ENCODE peak calls at places on chromosomes 11 and 22, in eight cellular contexts. One of them, this sample, is unnamed.

GRCh38 chr11:2122907-2123627 is 16.1 kb downstream of the IGF2 start:
- DNase-seq in retinal pigment epithelial cell: no peak
- DNase-seq in choroid plexus epithelial cell: no peak
- DNase-seq in tibial artery: no peak
- DNase-seq in OCI-LY7: no peak
- DNase-seq in foreskin fibroblast: no peak
- DNase-seq in body of pancreas: no peak
- DNase-seq in HepG2: peak
- DNase-seq in this sample: no peak

GRCh38 chr11:46387456-46387855 is 4.1 kb downstream of the CHRM4 start:
- DNase-seq in retinal pigment epithelial cell: no peak
- DNase-seq in choroid plexus epithelial cell: no peak
- DNase-seq in tibial artery: no peak
- DNase-seq in OCI-LY7: no peak
- DNase-seq in foreskin fibroblast: no peak
- DNase-seq in body of pancreas: no peak
- DNase-seq in HepG2: no peak
- DNase-seq in this sample: no peak

GRCh38 chr11:16986434-16987204 is 27.6 kb downstream of the PLEKHA7 start:
- DNase-seq in retinal pigment epithelial cell: peak
- DNase-seq in choroid plexus epithelial cell: no peak
- DNase-seq in tibial artery: no peak
- DNase-seq in OCI-LY7: peak
- DNase-seq in foreskin fibroblast: no peak
- DNase-seq in body of pancreas: peak
- DNase-seq in HepG2: no peak
- DNase-seq in this sample: no peak

GRCh38 chr11:67646535-67647336 is 3.8 kb downstream of the ACY3 start:
- DNase-seq in retinal pigment epithelial cell: no peak
- DNase-seq in choroid plexus epithelial cell: no peak
- DNase-seq in tibial artery: no peak
- DNase-seq in OCI-LY7: peak
- DNase-seq in foreskin fibroblast: no peak
- DNase-seq in body of pancreas: peak
- DNase-seq in HepG2: no peak
- DNase-seq in this sample: no peak

GRCh38 chr22:38570841-38571364 is 920 bp upstream of the DMC1 start:
- DNase-seq in retinal pigment epithelial cell: no peak
- DNase-seq in choroid plexus epithelial cell: peak
- DNase-seq in tibial artery: peak
- DNase-seq in OCI-LY7: peak
- DNase-seq in foreskin fibroblast: peak
- DNase-seq in body of pancreas: peak
- DNase-seq in HepG2: no peak
- DNase-seq in this sample: no peak

GRCh38 chr11:32500001-32500400 is 64.7 kb upstream of the WT1 start:
- DNase-seq in retinal pigment epithelial cell: no peak
- DNase-seq in choroid plexus epithelial cell: no peak
- DNase-seq in tibial artery: no peak
- DNase-seq in OCI-LY7: no peak
- DNase-seq in foreskin fibroblast: no peak
- DNase-seq in body of pancreas: peak
- DNase-seq in HepG2: no peak
- DNase-seq in this sample: no peak

GRCh38 chr11:62054484-62055121 is 69.2 kb upstream of the INCENP start:
- DNase-seq in retinal pigment epithelial cell: no peak
- DNase-seq in choroid plexus epithelial cell: peak
- DNase-seq in tibial artery: peak
- DNase-seq in OCI-LY7: peak
- DNase-seq in foreskin fibroblast: peak
- DNase-seq in body of pancreas: peak
- DNase-seq in HepG2: peak
- DNase-seq in this sample: no peak

GRCh38 chr11:45141171-45141570 is 5.3 kb upstream of the PRDM11 start:
- DNase-seq in retinal pigment epithelial cell: no peak
- DNase-seq in choroid plexus epithelial cell: no peak
- DNase-seq in tibial artery: no peak
- DNase-seq in OCI-LY7: no peak
- DNase-seq in foreskin fibroblast: no peak
- DNase-seq in body of pancreas: no peak
- DNase-seq in HepG2: no peak
- DNase-seq in this sample: no peak

GRCh38 chr11:76805206-76805913 is 22.2 kb downstream of the TSKU start:
- DNase-seq in retinal pigment epithelial cell: no peak
- DNase-seq in choroid plexus epithelial cell: peak
- DNase-seq in tibial artery: peak
- DNase-seq in OCI-LY7: no peak
- DNase-seq in foreskin fibroblast: peak
- DNase-seq in body of pancreas: no peak
- DNase-seq in HepG2: no peak
- DNase-seq in this sample: no peak

GRCh38 chr11:31809857-31810778 is 1.0 kb downstream of the PAX6 start:
- DNase-seq in retinal pigment epithelial cell: no peak
- DNase-seq in choroid plexus epithelial cell: peak
- DNase-seq in tibial artery: no peak
- DNase-seq in OCI-LY7: no peak
- DNase-seq in foreskin fibroblast: peak
- DNase-seq in body of pancreas: no peak
- DNase-seq in HepG2: no peak
- DNase-seq in this sample: no peak

GRCh38 chr11:12765428-12765827 is 91.2 kb downstream of the TEAD1 start:
- DNase-seq in retinal pigment epithelial cell: no peak
- DNase-seq in choroid plexus epithelial cell: peak
- DNase-seq in tibial artery: no peak
- DNase-seq in OCI-LY7: peak
- DNase-seq in foreskin fibroblast: peak
- DNase-seq in body of pancreas: peak
- DNase-seq in HepG2: no peak
- DNase-seq in this sample: no peak

GRCh38 chr22:50148991-50149721 is 21.4 kb upstream of the PANX2 start:
- DNase-seq in retinal pigment epithelial cell: no peak
- DNase-seq in choroid plexus epithelial cell: peak
- DNase-seq in tibial artery: no peak
- DNase-seq in OCI-LY7: peak
- DNase-seq in foreskin fibroblast: peak
- DNase-seq in body of pancreas: peak
- DNase-seq in HepG2: peak
- DNase-seq in this sample: peak

GRCh38 chr22:19797631-19798319 is 37.2 kb downstream of the TBX1 start:
- DNase-seq in retinal pigment epithelial cell: no peak
- DNase-seq in choroid plexus epithelial cell: no peak
- DNase-seq in tibial artery: no peak
- DNase-seq in OCI-LY7: no peak
- DNase-seq in foreskin fibroblast: no peak
- DNase-seq in body of pancreas: no peak
- DNase-seq in HepG2: no peak
- DNase-seq in this sample: no peak

GRCh38 chr22:17264321-17265052 is 45.3 kb upstream of the ADA2 start:
- DNase-seq in retinal pigment epithelial cell: no peak
- DNase-seq in choroid plexus epithelial cell: peak
- DNase-seq in tibial artery: no peak
- DNase-seq in OCI-LY7: no peak
- DNase-seq in foreskin fibroblast: peak
- DNase-seq in body of pancreas: no peak
- DNase-seq in HepG2: no peak
- DNase-seq in this sample: no peak

GRCh38 chr11:128367573-128367972 is 219.8 kb downstream of the ETS1 start:
- DNase-seq in retinal pigment epithelial cell: no peak
- DNase-seq in choroid plexus epithelial cell: no peak
- DNase-seq in tibial artery: no peak
- DNase-seq in OCI-LY7: peak
- DNase-seq in foreskin fibroblast: no peak
- DNase-seq in body of pancreas: no peak
- DNase-seq in HepG2: no peak
- DNase-seq in this sample: no peak

GRCh38 chr11:117220999-117221774 is 10.7 kb downstream of the PCSK7 start:
- DNase-seq in retinal pigment epithelial cell: no peak
- DNase-seq in choroid plexus epithelial cell: no peak
- DNase-seq in tibial artery: peak
- DNase-seq in OCI-LY7: no peak
- DNase-seq in foreskin fibroblast: peak
- DNase-seq in body of pancreas: no peak
- DNase-seq in HepG2: no peak
- DNase-seq in this sample: no peak

GRCh38 chr11:18731949-18732821 is 6.2 kb upstream of the IGSF22 start:
- DNase-seq in retinal pigment epithelial cell: no peak
- DNase-seq in choroid plexus epithelial cell: peak
- DNase-seq in tibial artery: peak
- DNase-seq in OCI-LY7: peak
- DNase-seq in foreskin fibroblast: peak
- DNase-seq in body of pancreas: peak
- DNase-seq in HepG2: no peak
- DNase-seq in this sample: no peak

GRCh38 chr11:8558436-8558835 is 35.6 kb downstream of the STK33 start:
- DNase-seq in retinal pigment epithelial cell: no peak
- DNase-seq in choroid plexus epithelial cell: no peak
- DNase-seq in tibial artery: no peak
- DNase-seq in OCI-LY7: no peak
- DNase-seq in foreskin fibroblast: no peak
- DNase-seq in body of pancreas: no peak
- DNase-seq in HepG2: no peak
- DNase-seq in this sample: no peak

GRCh38 chr11:93659216-93659615 is 2.3 kb upstream of the CEP295 start:
- DNase-seq in retinal pigment epithelial cell: no peak
- DNase-seq in choroid plexus epithelial cell: no peak
- DNase-seq in tibial artery: no peak
- DNase-seq in OCI-LY7: no peak
- DNase-seq in foreskin fibroblast: no peak
- DNase-seq in body of pancreas: no peak
- DNase-seq in HepG2: no peak
- DNase-seq in this sample: no peak

GRCh38 chr11:62245271-62245753 is 3.3 kb downstream of the SCGB1D2 start:
- DNase-seq in retinal pigment epithelial cell: no peak
- DNase-seq in choroid plexus epithelial cell: peak
- DNase-seq in tibial artery: no peak
- DNase-seq in OCI-LY7: peak
- DNase-seq in foreskin fibroblast: peak
- DNase-seq in body of pancreas: no peak
- DNase-seq in HepG2: peak
- DNase-seq in this sample: no peak

GRCh38 chr11:65554842-65555395 is 3.2 kb downstream of the LTBP3 start:
- DNase-seq in retinal pigment epithelial cell: no peak
- DNase-seq in choroid plexus epithelial cell: no peak
- DNase-seq in tibial artery: no peak
- DNase-seq in OCI-LY7: no peak
- DNase-seq in foreskin fibroblast: no peak
- DNase-seq in body of pancreas: no peak
- DNase-seq in HepG2: no peak
- DNase-seq in this sample: no peak

DNA sequence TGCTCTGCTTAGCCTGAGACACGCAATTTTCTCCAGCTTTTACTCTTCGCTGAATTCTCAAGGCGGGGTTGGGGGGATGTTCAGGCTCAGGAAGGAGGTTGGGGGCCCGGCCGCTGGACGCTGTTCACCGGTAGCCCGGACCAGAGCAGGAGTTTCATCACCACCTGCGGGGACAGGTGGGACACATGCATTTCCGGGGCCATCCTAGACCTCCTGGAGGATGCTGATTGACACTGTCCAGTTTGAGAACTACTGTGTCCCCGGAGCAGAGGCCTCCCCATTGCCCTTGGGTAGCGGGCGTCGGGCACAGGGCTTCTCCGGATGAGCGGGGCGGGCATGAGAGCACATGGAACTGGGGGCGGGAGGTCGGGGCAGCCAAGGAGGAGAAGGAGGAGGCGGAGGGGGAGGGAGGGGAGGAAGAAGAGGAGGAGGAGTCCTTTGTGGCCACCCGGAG is 144.0 kb upstream of the GRK3 start:
- DNase-seq in retinal pigment epithelial cell: no peak
- DNase-seq in choroid plexus epithelial cell: no peak
- DNase-seq in tibial artery: no peak
- DNase-seq in OCI-LY7: no peak
- DNase-seq in foreskin fibroblast: no peak
- DNase-seq in body of pancreas: no peak
- DNase-seq in HepG2: no peak
- DNase-seq in this sample: no peak
- H3K4me3 ChIP-seq in retinal pigment epithelial cell: no peak
- H3K4me3 ChIP-seq in choroid plexus epithelial cell: no peak
- H3K4me3 ChIP-seq in tibial artery: peak
- H3K4me3 ChIP-seq in OCI-LY7: no peak
- H3K4me3 ChIP-seq in foreskin fibroblast: no peak
- H3K4me3 ChIP-seq in body of pancreas: no peak
- H3K4me3 ChIP-seq in HepG2: peak
- H3K4me3 ChIP-seq in this sample: no peak

GRCh38 chr11:125314264-125315087 is 149.9 kb downstream of the PKNOX2 start:
- DNase-seq in retinal pigment epithelial cell: no peak
- DNase-seq in choroid plexus epithelial cell: no peak
- DNase-seq in tibial artery: no peak
- DNase-seq in OCI-LY7: no peak
- DNase-seq in foreskin fibroblast: no peak
- DNase-seq in body of pancreas: no peak
- DNase-seq in HepG2: no peak
- DNase-seq in this sample: no peak
- TF ChIP-seq CTCF in retinal pigment epithelial cell: no peak
- TF ChIP-seq CTCF in choroid plexus epithelial cell: no peak
- TF ChIP-seq CTCF in tibial artery: no peak
- TF ChIP-seq CTCF in OCI-LY7: no peak
- TF ChIP-seq CTCF in foreskin fibroblast: no peak
- TF ChIP-seq CTCF in body of pancreas: no peak
- TF ChIP-seq CTCF in HepG2: no peak
- TF ChIP-seq CTCF in this sample: no peak

GRCh38 chr11:47987781-47988180 is 7.4 kb downstream of the PTPRJ start:
- DNase-seq in retinal pigment epithelial cell: no peak
- DNase-seq in choroid plexus epithelial cell: no peak
- DNase-seq in tibial artery: no peak
- DNase-seq in OCI-LY7: no peak
- DNase-seq in foreskin fibroblast: no peak
- DNase-seq in body of pancreas: peak
- DNase-seq in HepG2: no peak
- DNase-seq in this sample: no peak
- H3K4me3 ChIP-seq in retinal pigment epithelial cell: no peak
- H3K4me3 ChIP-seq in choroid plexus epithelial cell: no peak
- H3K4me3 ChIP-seq in tibial artery: no peak
- H3K4me3 ChIP-seq in OCI-LY7: peak
- H3K4me3 ChIP-seq in foreskin fibroblast: no peak
- H3K4me3 ChIP-seq in body of pancreas: no peak
- H3K4me3 ChIP-seq in HepG2: no peak
- H3K4me3 ChIP-seq in this sample: no peak

GRCh38 chr11:71210861-71211260 is 41.5 kb downstream of the SHANK2 start:
- DNase-seq in retinal pigment epithelial cell: no peak
- DNase-seq in choroid plexus epithelial cell: no peak
- DNase-seq in tibial artery: peak
- DNase-seq in OCI-LY7: no peak
- DNase-seq in foreskin fibroblast: no peak
- DNase-seq in body of pancreas: no peak
- DNase-seq in HepG2: no peak
- DNase-seq in this sample: no peak

GRCh38 chr11:71213696-71214552 is 38.5 kb downstream of the SHANK2 start:
- DNase-seq in retinal pigment epithelial cell: no peak
- DNase-seq in choroid plexus epithelial cell: no peak
- DNase-seq in tibial artery: no peak
- DNase-seq in OCI-LY7: no peak
- DNase-seq in foreskin fibroblast: no peak
- DNase-seq in body of pancreas: no peak
- DNase-seq in HepG2: no peak
- DNase-seq in this sample: no peak

GRCh38 chr11:71211631-71212030 is 40.7 kb downstream of the SHANK2 start:
- DNase-seq in retinal pigment epithelial cell: peak
- DNase-seq in choroid plexus epithelial cell: no peak
- DNase-seq in tibial artery: no peak
- DNase-seq in OCI-LY7: no peak
- DNase-seq in foreskin fibroblast: peak
- DNase-seq in body of pancreas: no peak
- DNase-seq in HepG2: no peak
- DNase-seq in this sample: no peak

GRCh38 chr11:71214553-71215371 is 37.6 kb downstream of the SHANK2 start:
- DNase-seq in retinal pigment epithelial cell: no peak
- DNase-seq in choroid plexus epithelial cell: no peak
- DNase-seq in tibial artery: peak
- DNase-seq in OCI-LY7: no peak
- DNase-seq in foreskin fibroblast: no peak
- DNase-seq in body of pancreas: no peak
- DNase-seq in HepG2: no peak
- DNase-seq in this sample: no peak

GRCh38 chr11:71212871-71213559 is 39.4 kb downstream of the SHANK2 start:
- DNase-seq in retinal pigment epithelial cell: no peak
- DNase-seq in choroid plexus epithelial cell: peak
- DNase-seq in tibial artery: no peak
- DNase-seq in OCI-LY7: no peak
- DNase-seq in foreskin fibroblast: peak
- DNase-seq in body of pancreas: no peak
- DNase-seq in HepG2: no peak
- DNase-seq in this sample: no peak
- TF ChIP-seq CTCF in retinal pigment epithelial cell: no peak
- TF ChIP-seq CTCF in choroid plexus epithelial cell: no peak
- TF ChIP-seq CTCF in tibial artery: no peak
- TF ChIP-seq CTCF in OCI-LY7: no peak
- TF ChIP-seq CTCF in foreskin fibroblast: no peak
- TF ChIP-seq CTCF in body of pancreas: no peak
- TF ChIP-seq CTCF in HepG2: no peak
- TF ChIP-seq CTCF in this sample: no peak